ENCODE peak calls at places on chromosomes 11 and 22, in eight cellular contexts. F is AG10803, B is pancreas, W is HAP-1, A is upper lobe of left lung, Z is fibroblast of lung, C is epithelial cell of esophagus, M is astrocyte. X is an unnamed sample.

GRCh38 chr11:43845816-43846215 is 34.8 kb upstream of the ALKBH3 start:
- DNase-seq in F (peak), B (no peak), W (no peak), A (no peak), Z (no peak), C (no peak), M (no peak), X (no peak)

GRCh38 chr11:134764367-134764766 is 352.3 kb upstream of the B3GAT1 start:
- DNase-seq in F (no peak), B (no peak), W (no peak), A (no peak), Z (no peak), C (no peak), M (no peak), X (no peak)

GRCh38 chr11:57775474-57775873 is 13.9 kb downstream of the CTNND1 start:
- DNase-seq in F (no peak), B (no peak), W (no peak), A (no peak), Z (no peak), C (no peak), M (no peak), X (no peak)

GRCh38 chr11:57983211-57983610 is 40.5 kb upstream of the OR9Q1 start:
- DNase-seq in F (no peak), B (no peak), W (no peak), A (no peak), Z (no peak), C (no peak), M (no peak), X (no peak)

GRCh38 chr11:106281455-106282173 is 204.2 kb downstream of the AASDHPPT start:
- DNase-seq in F (peak), B (no peak), W (no peak), A (no peak), Z (peak), C (peak), M (peak), X (no peak)

GRCh38 chr11:83147895-83148294 is 9.0 kb upstream of the PCF11 start:
- DNase-seq in F (no peak), B (no peak), W (no peak), A (no peak), Z (no peak), C (no peak), M (no peak), X (no peak)

GRCh38 chr11:35362571-35362980 is 56.8 kb downstream of the SLC1A2 start:
- DNase-seq in F (peak), B (no peak), W (no peak), A (no peak), Z (no peak), C (peak), M (no peak), X (no peak)

GRCh38 chr11:16081756-16082531 is 274.4 kb downstream of the SOX6 start:
- DNase-seq in F (no peak), B (no peak), W (no peak), A (no peak), Z (no peak), C (no peak), M (no peak), X (no peak)

GRCh38 chr22:41818011-41818410 is 14.9 kb upstream of the SREBF2 start:
- DNase-seq in F (no peak), B (no peak), W (no peak), A (no peak), Z (no peak), C (no peak), M (no peak), X (no peak)

GRCh38 chr11:10044618-10045017 is 249.4 kb downstream of the SBF2 start:
- DNase-seq in F (peak), B (no peak), W (no peak), A (no peak), Z (peak), C (peak), M (peak), X (no peak)

GRCh38 chr22:47597041-47597440 is 834.6 kb downstream of the TBC1D22A start:
- DNase-seq in F (no peak), B (no peak), W (no peak), A (no peak), Z (no peak), C (no peak), M (no peak), X (no peak)

GRCh38 chr11:126129681-126130671 is 67.3 kb upstream of the CDON start:
- DNase-seq in F (no peak), B (no peak), W (no peak), A (peak), Z (no peak), C (no peak), M (no peak), X (no peak)

GRCh38 chr11:126992065-126992803 is 8.3 kb downstream of the KIRREL3 start:
- DNase-seq in F (peak), B (no peak), W (no peak), A (no peak), Z (peak), C (peak), M (peak), X (no peak)

GRCh38 chr11:20363500-20364411 is at the start of gene HTATIP2:
- DNase-seq in F (no peak), B (peak), W (no peak), A (peak), Z (peak), C (peak), M (peak), X (peak)

GRCh38 chr11:35277827-35278226 is 138.9 kb downstream of the CD44 start:
- DNase-seq in F (no peak), B (no peak), W (no peak), A (no peak), Z (no peak), C (no peak), M (no peak), X (no peak)

GRCh38 chr22:43014062-43014875 is 680 bp downstream of the PACSIN2 start:
- DNase-seq in F (no peak), B (peak), W (peak), A (peak), Z (peak), C (peak), M (no peak), X (peak)

GRCh38 chr22:28016781-28017557 is 97.9 kb upstream of the PITPNB start:
- DNase-seq in F (no peak), B (no peak), W (no peak), A (peak), Z (no peak), C (no peak), M (no peak), X (no peak)

GRCh38 chr11:7651700-7652099 is 21.6 kb downstream of the CYB5R2 start:
- DNase-seq in F (no peak), B (no peak), W (no peak), A (no peak), Z (no peak), C (no peak), M (no peak), X (no peak)

GRCh38 chr22:17774206-17774927 is at the start of gene BID:
- DNase-seq in F (no peak), B (no peak), W (no peak), A (peak), Z (peak), C (peak), M (no peak), X (peak)

GRCh38 chr11:613369-613968 is 2.3 kb downstream of the IRF7 start:
- DNase-seq in F (peak), B (peak), W (peak), A (peak), Z (peak), C (peak), M (no peak), X (peak)

GRCh38 chr11:108559340-108559739 is 34.2 kb downstream of the EXPH5 start:
- DNase-seq in F (peak), B (no peak), W (no peak), A (no peak), Z (peak), C (peak), M (peak), X (no peak)

GRCh38 chr11:10441021-10441523 is 14.0 kb upstream of the AMPD3 start:
- DNase-seq in F (peak), B (no peak), W (no peak), A (no peak), Z (no peak), C (no peak), M (no peak), X (no peak)

GRCh38 chr11:100574894-100575769 is 112.0 kb upstream of the ARHGAP42 start:
- DNase-seq in F (peak), B (no peak), W (peak), A (no peak), Z (peak), C (peak), M (no peak), X (no peak)

GRCh38 chr11:60924110-60924905 is at the start of gene TMEM132A:
- DNase-seq in F (peak), B (peak), W (peak), A (peak), Z (peak), C (peak), M (peak), X (peak)

GRCh38 chr11:19259487-19260345 is 19.0 kb upstream of the E2F8 start:
- DNase-seq in F (peak), B (peak), W (peak), A (peak), Z (peak), C (peak), M (peak), X (peak)

GRCh38 chr22:46884365-46884764 is 121.9 kb downstream of the TBC1D22A start:
- DNase-seq in F (no peak), B (no peak), W (no peak), A (no peak), Z (no peak), C (no peak), M (no peak), X (no peak)

GRCh38 chr11:64744544-64745218 is 739 bp upstream of the RASGRP2 start:
- DNase-seq in F (no peak), B (no peak), W (no peak), A (no peak), Z (no peak), C (no peak), M (no peak), X (no peak)

GRCh38 chr22:19714320-19715252 is at the start of gene SEPTIN5:
- DNase-seq in F (no peak), B (no peak), W (no peak), A (no peak), Z (no peak), C (no peak), M (no peak), X (no peak)

GRCh38 chr11:85848556-85848955 is 6.6 kb upstream of the CCDC83 start:
- DNase-seq in F (no peak), B (no peak), W (no peak), A (no peak), Z (no peak), C (peak), M (no peak), X (no peak)

GRCh38 chr11:8090756-8091155 is 9.7 kb downstream of the TUB start:
- DNase-seq in F (peak), B (no peak), W (no peak), A (peak), Z (peak), C (peak), M (no peak), X (no peak)

GRCh38 chr11:43947003-43947500 is 4.6 kb downstream of the C11orf96 start:
- DNase-seq in F (peak), B (no peak), W (no peak), A (no peak), Z (peak), C (peak), M (no peak), X (peak)

GRCh38 chr11:110079726-110080125 is 13.5 kb upstream of the ZC3H12C start:
- DNase-seq in F (no peak), B (no peak), W (no peak), A (no peak), Z (no peak), C (peak), M (no peak), X (no peak)

GRCh38 chr11:71207563-71207962 is 44.8 kb downstream of the SHANK2 start:
- DNase-seq in F (no peak), B (no peak), W (no peak), A (no peak), Z (no peak), C (no peak), M (no peak), X (peak)

GRCh38 chr22:29306175-29306829 is at the start of gene GAS2L1:
- DNase-seq in F (peak), B (peak), W (peak), A (peak), Z (peak), C (peak), M (peak), X (peak)

GRCh38 chr11:119120639-119121007 is 757 bp upstream of the HINFP start:
- DNase-seq in F (peak), B (no peak), W (peak), A (no peak), Z (peak), C (no peak), M (peak), X (no peak)

GRCh38 chr11:93326681-93327080 is 3.9 kb upstream of the DEUP1 start:
- DNase-seq in F (no peak), B (no peak), W (no peak), A (no peak), Z (no peak), C (no peak), M (no peak), X (no peak)
- H3K4me3 ChIP-seq in F (no peak), B (no peak), W (no peak), A (no peak), Z (no peak), C (no peak), M (no peak), X (no peak)

GRCh38 chr22:23306926-23307325 is 126.6 kb downstream of the BCR start:
- DNase-seq in F (no peak), B (no peak), W (no peak), A (no peak), Z (no peak), C (no peak), M (no peak), X (peak)

GRCh38 chr22:23305321-23305910 is 125.1 kb downstream of the BCR start:
- DNase-seq in F (peak), B (no peak), W (no peak), A (no peak), Z (peak), C (peak), M (peak), X (peak)

GRCh38 chr22:23305922-23306374 is 125.6 kb downstream of the BCR start:
- DNase-seq in F (peak), B (no peak), W (no peak), A (peak), Z (peak), C (peak), M (peak), X (peak)

GRCh38 chr22:23302171-23303002 is 122.1 kb downstream of the BCR start:
- DNase-seq in F (no peak), B (no peak), W (no peak), A (no peak), Z (peak), C (no peak), M (no peak), X (peak)

GRCh38 chr22:23306438-23306921 is 126.2 kb downstream of the BCR start:
- DNase-seq in F (peak), B (no peak), W (no peak), A (no peak), Z (peak), C (peak), M (peak), X (peak)
- H3K4me3 ChIP-seq in F (no peak), B (no peak), W (no peak), A (no peak), Z (no peak), C (no peak), M (no peak), X (no peak)

DNA sequence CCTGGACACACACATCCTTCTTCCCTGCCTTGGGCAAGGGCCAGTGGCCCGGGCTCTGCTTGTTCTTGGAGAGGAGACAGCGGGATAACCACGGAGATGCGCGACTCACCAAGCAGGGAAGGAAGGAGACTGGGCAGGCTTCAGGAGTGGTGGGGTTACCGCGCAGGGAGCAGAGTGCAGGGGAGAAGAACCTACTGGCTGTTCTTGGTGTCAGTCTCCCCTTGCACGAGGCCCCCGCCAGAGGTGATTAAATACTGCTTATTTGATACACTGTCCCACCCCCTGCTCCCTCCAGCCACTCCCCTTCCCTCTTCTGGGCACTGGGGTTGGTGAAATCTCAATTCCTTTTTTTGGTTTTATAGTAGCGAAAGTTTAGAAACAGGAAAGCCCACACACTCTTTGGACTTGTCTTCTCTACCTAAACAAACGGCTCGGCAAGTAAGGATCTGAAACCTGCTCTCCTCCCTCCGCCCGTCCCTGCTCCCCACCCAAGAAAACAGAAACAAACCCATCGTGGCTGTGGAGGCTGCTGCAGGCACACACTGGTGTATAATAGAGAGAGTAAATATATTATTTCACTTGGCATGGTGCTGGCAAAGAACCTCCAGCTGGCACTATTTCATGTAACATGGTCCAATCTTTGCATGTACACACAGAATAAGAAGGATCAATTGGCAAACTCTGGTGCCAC is 10.8 kb downstream of the LARGE2 start:
- DNase-seq in F (peak), B (peak), W (no peak), A (no peak), Z (peak), C (peak), M (peak), X (no peak)
- H3K4me3 ChIP-seq in F (no peak), B (no peak), W (no peak), A (no peak), Z (no peak), C (no peak), M (no peak), X (no peak)

GRCh38 chr11:78373689-78374088 is 43.9 kb downstream of the GAB2 start:
- DNase-seq in F (no peak), B (no peak), W (no peak), A (no peak), Z (no peak), C (no peak), M (no peak), X (no peak)
- H3K4me3 ChIP-seq in F (no peak), B (no peak), W (no peak), A (no peak), Z (no peak), C (no peak), M (no peak), X (no peak)

DNA sequence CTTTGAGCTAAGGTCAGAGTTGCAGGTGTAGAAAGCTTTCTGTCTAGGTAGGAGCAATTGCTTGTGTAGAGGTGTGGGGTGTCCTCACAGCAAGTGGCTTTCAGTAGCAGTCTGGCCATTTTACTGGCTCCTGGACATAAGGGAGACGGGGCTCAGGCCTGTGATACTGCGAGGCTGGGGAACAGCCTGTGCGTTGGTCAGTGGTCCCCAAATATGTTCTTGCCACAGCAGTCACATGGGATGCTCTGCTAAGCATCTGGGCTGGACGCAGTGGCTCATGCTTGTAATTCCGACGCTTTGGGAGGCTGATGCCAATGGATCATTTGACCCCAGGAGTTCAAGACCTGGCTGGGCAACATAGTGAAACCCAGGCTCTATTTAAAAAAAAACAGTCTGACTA is 1.9 kb downstream of the MCM5 start:
- DNase-seq in F (no peak), B (no peak), W (no peak), A (no peak), Z (no peak), C (no peak), M (no peak), X (no peak)
- H3K4me3 ChIP-seq in F (no peak), B (no peak), W (no peak), A (no peak), Z (no peak), C (no peak), M (no peak), X (no peak)

GRCh38 chr11:128731041-128731663 is 37.3 kb downstream of the FLI1 start:
- DNase-seq in F (no peak), B (no peak), W (no peak), A (no peak), Z (no peak), C (no peak), M (no peak), X (no peak)
- H3K4me3 ChIP-seq in F (no peak), B (no peak), W (no peak), A (no peak), Z (no peak), C (no peak), M (no peak), X (no peak)